ENCODE peak calls at places on chromosomes 16 and 17, in nine cellular contexts. D is fibroblast of pulmonary artery, J is stomach, V is psoas muscle, P is adrenal gland, R is hepatocyte, Q is RWPE2, L is thoracic aorta, K is A549. F is an unnamed sample.

GRCh38 chr16:77133706-77134105 is 57.3 kb upstream of the MON1B start:
- DNase-seq in D (no peak), J (no peak), V (no peak), P (no peak), R (no peak), Q (no peak), L (no peak), K (no peak), F (no peak)

GRCh38 chr16:63975669-63976068 is 1146.2 kb downstream of the CDH11 start:
- DNase-seq in D (no peak), J (no peak), V (no peak), P (no peak), R (no peak), Q (no peak), L (no peak), K (no peak), F (no peak)

GRCh38 chr17:33373209-33373608 is 80.1 kb upstream of the ASIC2 start:
- DNase-seq in D (no peak), J (no peak), V (no peak), P (no peak), R (no peak), Q (no peak), L (no peak), K (no peak), F (no peak)

GRCh38 chr17:78341559-78342437 is 18.1 kb downstream of the SOCS3 start:
- DNase-seq in D (peak), J (peak), V (peak), P (peak), R (peak), Q (no peak), L (no peak), K (peak), F (no peak)

GRCh38 chr17:50562266-50563094 is 2.0 kb downstream of the CACNA1G start:
- DNase-seq in D (no peak), J (no peak), V (no peak), P (no peak), R (no peak), Q (no peak), L (no peak), K (no peak), F (no peak)

GRCh38 chr16:53159781-53160436 is 105.1 kb downstream of the CHD9 start:
- DNase-seq in D (peak), J (no peak), V (no peak), P (no peak), R (peak), Q (no peak), L (no peak), K (peak), F (no peak)

GRCh38 chr17:8976638-8977037 is 11.1 kb upstream of the PIK3R5 start:
- DNase-seq in D (no peak), J (no peak), V (no peak), P (no peak), R (no peak), Q (no peak), L (no peak), K (no peak), F (no peak)

GRCh38 chr16:48384305-48384981 is 770 bp downstream of the SIAH1 start:
- DNase-seq in D (peak), J (peak), V (peak), P (peak), R (peak), Q (no peak), L (no peak), K (peak), F (no peak)

GRCh38 chr17:15262291-15263205 is 2.6 kb downstream of the PMP22 start:
- DNase-seq in D (peak), J (peak), V (peak), P (peak), R (peak), Q (no peak), L (peak), K (peak), F (peak)

GRCh38 chr17:60077672-60078519 is 825 bp downstream of the HEATR6 start:
- DNase-seq in D (peak), J (no peak), V (no peak), P (peak), R (peak), Q (no peak), L (no peak), K (no peak), F (no peak)

GRCh38 chr17:13003454-13003851 is 14.4 kb downstream of the ELAC2 start:
- DNase-seq in D (no peak), J (no peak), V (no peak), P (no peak), R (no peak), Q (peak), L (no peak), K (no peak), F (no peak)
- TF ChIP-seq CTCF in D (no peak), J (no peak), V (no peak), P (no peak), R (no peak), Q (peak), L (no peak), K (no peak), F (no peak)

DNA sequence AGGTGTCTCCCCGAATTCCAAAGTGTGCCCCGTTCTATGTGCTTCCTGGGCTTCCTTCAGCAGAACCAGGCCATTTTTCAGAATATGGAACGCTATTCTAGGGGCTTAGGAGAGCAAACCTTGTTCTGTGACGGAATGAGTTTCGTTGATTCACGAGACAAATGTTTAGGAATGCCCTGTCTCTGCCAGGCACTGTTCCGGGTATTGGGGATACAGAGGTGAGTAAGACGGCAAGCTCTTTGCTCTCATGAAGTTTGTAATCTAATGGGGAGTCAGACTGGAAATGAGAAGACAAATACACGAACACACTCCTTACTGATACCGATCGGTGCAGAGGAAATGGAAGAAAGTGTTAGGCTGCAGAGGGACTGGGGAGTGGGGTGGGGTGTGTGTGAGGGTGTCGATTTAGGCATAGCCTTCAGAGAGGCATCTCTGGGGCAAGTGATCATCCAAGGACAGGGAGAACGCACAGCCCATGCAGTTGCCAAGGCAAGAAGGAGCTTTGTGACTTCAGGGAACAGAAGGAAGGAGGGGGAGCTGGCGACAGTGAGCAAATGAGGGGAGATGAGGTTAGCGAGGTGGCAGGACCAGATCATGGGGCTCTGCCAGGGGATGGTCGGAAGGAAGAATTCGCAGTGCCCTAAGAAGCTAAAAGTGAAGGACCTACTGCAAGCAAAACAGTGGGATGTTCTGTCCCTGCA is 189.6 kb downstream of the MSI2 start:
- DNase-seq in D (no peak), J (no peak), V (no peak), P (peak), R (no peak), Q (no peak), L (no peak), K (no peak), F (no peak)
- H3K4me3 ChIP-seq in D (no peak), J (no peak), V (no peak), P (no peak), R (no peak), Q (no peak), L (no peak), K (no peak), F (no peak)

GRCh38 chr17:42436401-42436800 is 13.3 kb upstream of the CAVIN1 start:
- DNase-seq in D (peak), J (no peak), V (no peak), P (no peak), R (peak), Q (no peak), L (no peak), K (no peak), F (peak)

GRCh38 chr17:42441717-42442565 is 16.7 kb upstream of the ATP6V0A1 start:
- DNase-seq in D (no peak), J (no peak), V (no peak), P (no peak), R (peak), Q (no peak), L (no peak), K (no peak), F (no peak)

DNA sequence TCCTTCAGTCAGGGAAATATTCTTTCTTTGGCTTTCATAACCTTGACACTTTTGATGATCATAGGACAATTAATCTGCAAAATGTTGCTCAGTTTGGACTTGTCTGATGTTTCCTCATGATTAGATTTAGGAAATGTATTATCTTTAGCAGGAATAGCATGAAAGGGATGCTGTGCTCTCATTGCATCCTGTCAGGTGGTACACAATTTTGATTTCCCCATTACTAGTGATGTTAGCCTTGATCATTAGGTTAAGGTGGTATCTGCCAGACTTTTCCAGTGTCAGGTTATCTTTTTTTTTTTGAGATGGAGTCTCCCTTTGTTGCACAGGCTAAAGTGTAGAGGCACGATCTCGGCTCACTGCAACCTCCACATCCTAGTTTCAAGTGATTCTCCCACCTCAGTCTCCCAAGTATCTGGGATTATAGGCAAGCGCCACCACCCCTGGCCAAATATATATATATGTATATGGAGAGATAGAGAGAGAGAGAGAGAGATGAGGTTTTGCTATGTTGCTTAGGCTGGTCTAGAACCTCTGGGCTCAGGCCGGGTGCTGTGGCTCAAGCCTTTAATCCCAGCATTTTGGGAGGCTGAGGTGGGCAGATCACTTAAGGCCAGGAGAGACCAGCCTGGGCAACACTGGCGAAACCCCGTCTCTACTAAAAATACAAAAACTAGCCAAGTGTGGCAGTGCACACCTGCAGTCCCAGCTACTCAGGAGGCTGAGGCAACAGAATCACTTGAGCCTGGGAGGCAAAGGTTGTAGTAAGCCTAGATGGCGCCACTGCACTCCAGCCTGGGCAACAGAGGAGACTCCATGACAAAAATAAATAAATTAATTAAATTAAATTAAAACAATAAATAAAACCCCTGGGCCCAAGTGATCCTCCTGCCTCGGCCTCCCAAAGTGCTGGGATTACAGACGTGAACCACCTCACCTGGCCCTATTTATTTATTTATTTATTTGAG is 15.8 kb upstream of the CAVIN1 start:
- DNase-seq in D (peak), J (peak), V (no peak), P (peak), R (no peak), Q (no peak), L (no peak), K (no peak), F (no peak)
- TF ChIP-seq CTCF in D (peak), J (no peak), V (peak), P (no peak), R (peak), Q (peak), L (no peak), K (peak), F (peak)

DNA sequence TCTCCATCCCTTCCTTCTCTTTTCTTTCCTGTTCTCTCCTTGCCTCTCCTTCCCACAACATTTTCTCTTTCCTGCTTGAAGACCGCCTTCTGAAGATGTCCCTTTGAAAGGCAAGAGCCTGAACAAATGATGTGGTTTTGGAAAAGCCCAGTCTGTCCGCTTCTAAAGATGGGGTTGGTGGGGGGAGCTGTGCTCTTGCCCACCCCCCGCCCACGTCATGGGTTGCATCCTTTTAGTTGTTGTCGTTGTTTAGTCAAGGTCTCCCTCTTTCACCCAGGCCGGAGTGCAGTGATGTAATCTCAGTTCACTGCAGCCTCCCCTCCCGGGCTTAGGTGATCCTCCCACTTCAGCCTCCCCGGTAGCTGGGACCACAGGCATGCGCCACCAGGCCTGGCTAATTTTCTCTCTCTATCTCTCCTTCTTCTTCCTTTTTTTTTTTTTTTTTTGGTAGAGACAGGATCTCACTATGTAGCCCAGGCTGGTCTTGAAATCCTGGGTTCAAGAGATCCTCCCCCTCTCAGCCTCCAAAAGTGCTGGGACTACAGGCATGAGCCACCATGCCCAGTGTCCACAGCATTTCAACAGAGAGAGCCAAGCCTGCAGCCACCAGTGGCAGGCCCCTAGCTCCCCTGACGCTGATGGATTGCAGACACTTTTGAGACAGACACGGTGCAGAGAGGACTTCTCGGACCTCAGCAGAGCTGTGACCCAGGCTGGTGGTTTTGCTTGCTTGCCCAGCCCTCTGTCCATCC is 26.0 kb upstream of the CIBAR2 start:
- DNase-seq in D (no peak), J (no peak), V (no peak), P (no peak), R (no peak), Q (no peak), L (no peak), K (no peak), F (no peak)
- H3K4me3 ChIP-seq in D (no peak), J (peak), V (no peak), P (no peak), R (no peak), Q (no peak), L (peak), K (no peak), F (no peak)

F was measured in BJ.